ENCODE peak calls at places on chromosome 11, in four cellular contexts. C is SK-N-SH, K is HepG2, T is K562. W is an unnamed sample.

GRCh38 chr11:8698917-8699441 is 16.4 kb downstream of the RPL27A start:
- DNase-seq in C (no peak), K (no peak), T (no peak), W (peak)

GRCh38 chr11:77107950-77108349 is 5.3 kb downstream of the OMP start:
- DNase-seq in C (no peak), K (peak), T (no peak), W (no peak)

GRCh38 chr11:73306069-73306468 is 2.0 kb upstream of the ARHGEF17 start:
- DNase-seq in C (no peak), K (no peak), T (no peak), W (no peak)

GRCh38 chr11:44865866-44866272 is 84.8 kb downstream of the TP53I11 start:
- DNase-seq in C (peak), K (no peak), T (no peak), W (no peak)

GRCh38 chr11:44316388-44317240 is 6.7 kb upstream of the ALX4 start:
- DNase-seq in C (peak), K (no peak), T (no peak), W (peak)

GRCh38 chr11:84425704-84426103 is 1139.5 kb upstream of the CCDC90B start:
- DNase-seq in C (no peak), K (no peak), T (no peak), W (no peak)

GRCh38 chr11:67629386-67630229 is at the start of gene NUDT8:
- DNase-seq in C (peak), K (peak), T (peak), W (peak)

GRCh38 chr11:116691779-116692178 is 81.0 kb downstream of the BUD13 start:
- DNase-seq in C (peak), K (peak), T (peak), W (peak)

GRCh38 chr11:69470793-69471192 is 10.7 kb upstream of the LINC01488 start:
- DNase-seq in C (no peak), K (no peak), T (no peak), W (no peak)

GRCh38 chr11:75562836-75563484 is 907 bp downstream of the SERPINH1 start:
- DNase-seq in C (peak), K (no peak), T (peak), W (peak)

GRCh38 chr11:64035581-64035980 is at the start of gene FLRT1:
- DNase-seq in C (peak), K (no peak), T (peak), W (no peak)

GRCh38 chr11:45332486-45332934 is 46.4 kb upstream of the SYT13 start:
- DNase-seq in C (peak), K (peak), T (peak), W (peak)

GRCh38 chr11:133163463-133164419 is 368.6 kb downstream of the OPCML start:
- DNase-seq in C (peak), K (peak), T (peak), W (no peak)

GRCh38 chr11:32297629-32298028 is 137.7 kb downstream of the WT1 start:
- DNase-seq in C (peak), K (no peak), T (peak), W (no peak)

GRCh38 chr11:64348611-64349387 is 8.8 kb downstream of the CCDC88B start:
- DNase-seq in C (peak), K (peak), T (no peak), W (no peak)

GRCh38 chr11:1227551-1228182 is 4.8 kb downstream of the MUC5B start:
- DNase-seq in C (peak), K (no peak), T (no peak), W (no peak)
- TF ChIP-seq FOXJ3 in C (no peak), K (no peak), T (no peak), W (no peak)

GRCh38 chr11:114257621-114258558 is 38.3 kb upstream of the NNMT start:
- DNase-seq in C (peak), K (peak), T (no peak), W (peak)
- TF ChIP-seq FOXJ3 in C (no peak), K (no peak), T (no peak), W (no peak)

GRCh38 chr11:35681181-35681767 is 18.7 kb downstream of the TRIM44 start:
- DNase-seq in C (no peak), K (no peak), T (no peak), W (no peak)

GRCh38 chr11:35682230-35683195 is 19.9 kb downstream of the TRIM44 start:
- DNase-seq in C (peak), K (no peak), T (no peak), W (no peak)

GRCh38 chr11:35688023-35688422 is 25.4 kb downstream of the TRIM44 start:
- DNase-seq in C (no peak), K (no peak), T (no peak), W (no peak)

GRCh38 chr11:35680506-35680905 is 17.9 kb downstream of the TRIM44 start:
- DNase-seq in C (no peak), K (no peak), T (no peak), W (no peak)

DNA sequence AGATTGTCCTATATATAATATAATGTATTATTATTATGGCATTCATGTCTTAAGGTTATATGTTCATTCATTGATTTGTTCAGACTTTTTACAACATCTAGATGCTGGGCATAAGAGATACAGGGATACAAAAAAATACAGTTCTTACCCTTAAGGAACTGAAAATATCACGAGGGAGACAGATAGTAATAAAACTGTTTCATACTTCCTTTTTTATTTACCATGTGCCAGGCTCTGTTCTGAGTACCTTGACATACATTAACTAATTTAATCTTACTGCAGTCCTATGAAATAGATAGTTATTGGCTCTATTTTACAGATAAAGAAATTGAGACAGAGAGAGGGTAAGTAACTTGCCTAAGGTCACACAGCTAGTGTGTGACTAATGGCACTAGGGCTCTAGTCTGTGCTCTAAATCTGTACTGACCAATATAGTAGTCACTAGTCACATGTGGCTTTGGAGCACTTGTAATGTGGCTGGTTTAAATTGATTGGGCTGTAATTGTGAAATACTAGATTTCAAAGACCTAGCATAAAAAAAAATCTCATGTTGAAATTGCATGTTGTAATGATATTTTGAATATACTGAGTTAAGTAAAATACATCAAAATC is 21.3 kb downstream of the TRIM44 start:
- DNase-seq in C (no peak), K (no peak), T (no peak), W (no peak)
- TF ChIP-seq FOXJ3 in C (no peak), K (no peak), T (no peak), W (no peak)

GRCh38 chr11:61785837-61786402 is 6.5 kb downstream of the TMEM258 start:
- DNase-seq in C (no peak), K (no peak), T (no peak), W (no peak)

GRCh38 chr11:61783717-61784505 is 8.5 kb downstream of the TMEM258 start:
- DNase-seq in C (no peak), K (no peak), T (no peak), W (no peak)

GRCh38 chr11:61784506-61784805 is 7.9 kb downstream of the TMEM258 start:
- DNase-seq in C (no peak), K (no peak), T (no peak), W (no peak)

GRCh38 chr11:61791737-61792309 is 576 bp downstream of the TMEM258 start:
- DNase-seq in C (peak), K (peak), T (peak), W (peak)

DNA sequence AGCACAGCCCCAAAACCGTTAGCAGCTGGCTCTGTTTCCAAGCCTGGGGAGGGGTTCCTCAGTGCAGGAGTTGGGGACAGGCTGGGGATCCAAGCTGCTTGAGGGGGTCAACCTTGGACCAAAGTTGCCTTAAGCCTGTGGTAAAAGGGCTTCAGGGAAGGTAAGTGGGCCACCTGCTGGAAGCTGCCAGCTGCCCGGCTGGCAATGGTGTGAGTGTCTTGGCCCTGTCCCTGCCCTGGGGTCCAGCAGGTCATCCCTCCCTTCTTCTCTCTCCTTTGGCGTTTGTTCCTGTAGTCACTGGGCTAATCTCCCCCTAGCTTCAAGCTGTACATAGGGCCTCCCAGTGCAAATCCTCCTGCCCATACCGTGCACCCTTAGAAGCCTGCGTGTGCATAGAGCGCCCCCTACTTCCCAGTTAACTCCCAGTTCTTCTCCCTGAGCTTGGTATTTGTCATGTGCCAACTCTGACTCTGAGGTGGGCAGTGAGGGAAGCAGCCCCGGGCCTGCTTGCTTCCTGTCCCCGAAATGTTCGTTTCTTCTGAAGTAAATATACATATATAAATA is 4.4 kb downstream of the TMEM258 start:
- DNase-seq in C (peak), K (peak), T (peak), W (peak)
- TF ChIP-seq FOXJ3 in C (no peak), K (no peak), T (no peak), W (no peak)

GRCh38 chr11:15843309-15843857 is 513.0 kb downstream of the SOX6 start:
- DNase-seq in C (peak), K (no peak), T (no peak), W (no peak)
- TF ChIP-seq FOXJ3 in C (no peak), K (no peak), T (no peak), W (no peak)

DNA sequence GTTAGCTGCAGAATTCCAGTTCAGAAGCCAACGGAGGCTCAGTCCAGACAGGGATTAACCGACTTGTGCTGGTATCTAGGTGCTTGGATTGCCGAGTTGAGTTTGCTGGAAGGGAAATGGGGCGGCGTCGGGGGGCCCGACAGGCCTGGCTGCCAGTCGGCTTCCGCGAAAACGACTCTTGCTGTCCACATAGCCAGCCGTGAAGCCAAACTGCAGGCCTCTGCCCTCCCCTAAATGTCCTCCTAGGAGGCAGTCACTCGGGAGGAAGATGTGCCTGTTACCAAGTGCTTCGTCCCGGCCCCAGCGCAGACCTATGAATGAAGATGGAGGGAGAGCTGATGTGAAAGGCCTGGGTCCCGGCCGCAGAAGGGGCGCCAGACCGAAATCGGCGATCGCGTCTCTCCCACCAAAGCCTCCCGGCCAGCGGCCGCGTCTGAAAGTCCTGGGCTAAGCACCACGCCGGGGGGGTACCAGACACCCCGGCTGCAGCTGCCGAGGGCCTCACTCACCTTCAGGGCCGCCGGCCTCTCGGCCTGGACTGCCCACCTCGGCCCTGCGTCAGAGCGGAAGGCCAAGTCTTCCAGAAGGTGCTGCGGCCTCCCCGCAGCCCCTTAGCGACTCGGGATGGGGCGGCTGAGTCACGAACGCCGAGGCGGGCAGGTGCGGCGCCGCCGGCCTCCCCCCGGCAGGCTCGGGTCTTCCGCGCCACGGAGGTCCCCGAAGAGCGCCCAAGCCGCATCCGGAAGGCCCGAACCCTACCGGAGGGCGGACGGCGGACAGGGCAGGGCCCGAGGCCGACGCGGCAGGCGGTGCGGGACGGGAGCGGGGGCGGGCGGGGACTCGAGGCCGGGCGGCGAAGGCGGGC is 7.5 kb downstream of the DPAGT1 start:
- DNase-seq in C (peak), K (no peak), T (peak), W (peak)
- TF ChIP-seq FOXJ3 in C (no peak), K (no peak), T (no peak), W (no peak)

W was measured in WTC11.